ENCODE peak calls at places on chromosomes 5 and 9, in ten cellular contexts. One of them, this sample, is unnamed.

GRCh38 chr5:94276751-94277150 is 341.7 kb downstream of the KIAA0825 start:
- ATAC-seq in lung: no peak
- ATAC-seq in upper lobe of right lung: peak; percentile 39
- ATAC-seq in HCT116: no peak
- ATAC-seq in Panc1: no peak
- ATAC-seq in HepG2: no peak
- ATAC-seq in K562: no peak
- ATAC-seq in IMR-90: no peak
- ATAC-seq in heart right ventricle: no peak
- ATAC-seq in psoas muscle: no peak
- ATAC-seq in this sample: no peak

GRCh38 chr5:68268363-68269130 is 53.0 kb downstream of the PIK3R1 start:
- ATAC-seq in heart right ventricle: no peak
- ATAC-seq in K562: no peak
- ATAC-seq in upper lobe of right lung: no peak
- ATAC-seq in HCT116: no peak
- ATAC-seq in HepG2: no peak
- ATAC-seq in psoas muscle: no peak
- ATAC-seq in lung: no peak
- ATAC-seq in IMR-90: no peak
- ATAC-seq in Panc1: no peak
- ATAC-seq in this sample: no peak

GRCh38 chr5:65546141-65546540 is 16.8 kb downstream of the CENPK start:
- ATAC-seq in Panc1: no peak
- ATAC-seq in lung: no peak
- ATAC-seq in IMR-90: no peak
- ATAC-seq in HCT116: no peak
- ATAC-seq in upper lobe of right lung: no peak
- ATAC-seq in HepG2: no peak
- ATAC-seq in heart right ventricle: no peak
- ATAC-seq in K562: no peak
- ATAC-seq in psoas muscle: no peak
- ATAC-seq in this sample: no peak

GRCh38 chr5:135567661-135568060 is 11.1 kb downstream of the CXCL14 start:
- ATAC-seq in IMR-90: peak; percentile 83
- ATAC-seq in heart right ventricle: no peak
- ATAC-seq in psoas muscle: no peak
- ATAC-seq in HCT116: no peak
- ATAC-seq in HepG2: no peak
- ATAC-seq in lung: no peak
- ATAC-seq in K562: no peak
- ATAC-seq in Panc1: no peak
- ATAC-seq in upper lobe of right lung: no peak
- ATAC-seq in this sample: no peak

GRCh38 chr5:75325242-75325641 is 11.8 kb upstream of the HMGCR start:
- ATAC-seq in heart right ventricle: no peak
- ATAC-seq in HepG2: peak; percentile 81
- ATAC-seq in Panc1: no peak
- ATAC-seq in IMR-90: no peak
- ATAC-seq in HCT116: no peak
- ATAC-seq in psoas muscle: no peak
- ATAC-seq in upper lobe of right lung: no peak
- ATAC-seq in lung: no peak
- ATAC-seq in K562: no peak
- ATAC-seq in this sample: no peak

GRCh38 chr9:10858817-10859216 is 246.0 kb upstream of the PTPRD start:
- ATAC-seq in psoas muscle: no peak
- ATAC-seq in lung: no peak
- ATAC-seq in HepG2: no peak
- ATAC-seq in Panc1: no peak
- ATAC-seq in heart right ventricle: no peak
- ATAC-seq in K562: no peak
- ATAC-seq in IMR-90: no peak
- ATAC-seq in upper lobe of right lung: no peak
- ATAC-seq in HCT116: no peak
- ATAC-seq in this sample: no peak

GRCh38 chr5:163460562-163461176 is at the start of gene HMMR:
- ATAC-seq in heart right ventricle: no peak
- ATAC-seq in K562: peak; percentile 6
- ATAC-seq in upper lobe of right lung: no peak
- ATAC-seq in IMR-90: no peak
- ATAC-seq in psoas muscle: no peak
- ATAC-seq in HepG2: peak; percentile 12
- ATAC-seq in HCT116: peak; percentile 15
- ATAC-seq in lung: no peak
- ATAC-seq in Panc1: peak; percentile 39
- ATAC-seq in this sample: no peak

GRCh38 chr5:115424030-115424429 is 120.5 kb downstream of the FEM1C start:
- ATAC-seq in K562: no peak
- ATAC-seq in psoas muscle: peak; percentile 36
- ATAC-seq in heart right ventricle: peak; percentile 77
- ATAC-seq in IMR-90: no peak
- ATAC-seq in Panc1: no peak
- ATAC-seq in lung: no peak
- ATAC-seq in HepG2: no peak
- ATAC-seq in upper lobe of right lung: peak; percentile 70
- ATAC-seq in HCT116: no peak
- ATAC-seq in this sample: peak; percentile 21

GRCh38 chr9:32837551-32838058 is 54.3 kb downstream of the TMEM215 start:
- ATAC-seq in heart right ventricle: no peak
- ATAC-seq in HepG2: no peak
- ATAC-seq in HCT116: no peak
- ATAC-seq in K562: no peak
- ATAC-seq in Panc1: no peak
- ATAC-seq in lung: no peak
- ATAC-seq in IMR-90: no peak
- ATAC-seq in upper lobe of right lung: no peak
- ATAC-seq in psoas muscle: no peak
- ATAC-seq in this sample: no peak

GRCh38 chr5:180868960-180869359 is 7.9 kb upstream of the ZFP62 start:
- ATAC-seq in psoas muscle: peak; percentile 55
- ATAC-seq in HepG2: peak; percentile 79
- ATAC-seq in IMR-90: peak; percentile 90
- ATAC-seq in lung: peak; percentile 66
- ATAC-seq in Panc1: peak; percentile 95
- ATAC-seq in heart right ventricle: peak; percentile 55
- ATAC-seq in K562: peak; percentile 77
- ATAC-seq in upper lobe of right lung: peak; percentile 89
- ATAC-seq in HCT116: peak; percentile 96
- ATAC-seq in this sample: peak; percentile 74

GRCh38 chr9:95131023-95131943 is 186.2 kb downstream of the FANCC start:
- ATAC-seq in IMR-90: peak; percentile 79
- ATAC-seq in K562: peak; percentile 83
- ATAC-seq in psoas muscle: peak; percentile 49
- ATAC-seq in upper lobe of right lung: peak; percentile 83
- ATAC-seq in Panc1: peak; percentile 80
- ATAC-seq in lung: peak; percentile 55
- ATAC-seq in HCT116: peak; percentile 74
- ATAC-seq in HepG2: peak; percentile 68
- ATAC-seq in heart right ventricle: peak; percentile 40
- ATAC-seq in this sample: peak; percentile 57

GRCh38 chr9:20570756-20571155 is 51.5 kb downstream of the MLLT3 start:
- ATAC-seq in upper lobe of right lung: no peak
- ATAC-seq in Panc1: no peak
- ATAC-seq in lung: peak; percentile 35
- ATAC-seq in IMR-90: peak; percentile 94
- ATAC-seq in psoas muscle: no peak
- ATAC-seq in HepG2: peak; percentile 73
- ATAC-seq in K562: no peak
- ATAC-seq in HCT116: no peak
- ATAC-seq in heart right ventricle: no peak
- ATAC-seq in this sample: peak; percentile 57

DNA sequence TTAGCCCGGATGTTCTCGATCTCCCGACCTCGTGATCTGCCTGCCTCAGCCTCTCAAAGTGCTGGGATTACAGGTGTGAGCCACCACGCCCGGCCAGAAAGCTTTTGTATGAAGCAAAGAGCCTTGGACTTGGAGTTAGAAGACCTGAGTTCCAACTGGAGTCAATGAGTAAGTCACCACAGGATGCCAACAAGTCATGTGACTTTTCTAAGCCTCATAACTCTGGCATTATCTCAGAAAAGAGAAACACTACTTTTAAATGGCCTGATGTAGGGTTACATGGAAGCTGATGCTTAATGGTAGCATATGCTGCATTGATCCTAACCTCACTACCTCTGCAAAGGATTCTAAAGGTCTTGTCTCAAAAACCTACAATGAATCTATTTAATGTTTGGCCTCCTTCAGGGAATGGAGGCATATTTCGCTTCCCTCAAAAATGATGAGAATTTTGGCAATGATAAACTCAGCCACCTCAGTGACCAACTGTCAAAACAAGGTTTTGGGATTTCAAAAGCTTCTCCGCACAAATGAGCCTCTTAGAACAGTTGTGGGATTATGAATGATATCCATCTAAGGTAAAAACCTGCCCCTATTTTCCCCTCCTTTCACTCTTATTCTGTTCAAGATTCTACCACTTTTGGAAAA is 236.8 kb downstream of the ACTL7B start:
- ATAC-seq in K562: no peak
- ATAC-seq in psoas muscle: no peak
- ATAC-seq in lung: no peak
- ATAC-seq in HCT116: no peak
- ATAC-seq in IMR-90: no peak
- ATAC-seq in Panc1: no peak
- ATAC-seq in heart right ventricle: no peak
- ATAC-seq in HepG2: no peak
- ATAC-seq in upper lobe of right lung: no peak
- ATAC-seq in this sample: no peak
- H3K36me3 ChIP-seq in K562: no peaks in the 10 kb centered on the region
- H3K36me3 ChIP-seq in psoas muscle: no peaks in the 10 kb centered on the region
- H3K36me3 ChIP-seq in lung: no peaks in the 10 kb centered on the region
- H3K36me3 ChIP-seq in HCT116: no peaks in the 10 kb centered on the region
- H3K36me3 ChIP-seq in IMR-90: no peaks in the 10 kb centered on the region
- H3K36me3 ChIP-seq in Panc1: no peaks in the 10 kb centered on the region
- H3K36me3 ChIP-seq in heart right ventricle: no peaks in the 10 kb centered on the region
- H3K36me3 ChIP-seq in HepG2: no peaks in the 10 kb centered on the region
- H3K36me3 ChIP-seq in upper lobe of right lung: no peaks in the 10 kb centered on the region
- H3K36me3 ChIP-seq in this sample: no peaks in the 10 kb centered on the region

DNA sequence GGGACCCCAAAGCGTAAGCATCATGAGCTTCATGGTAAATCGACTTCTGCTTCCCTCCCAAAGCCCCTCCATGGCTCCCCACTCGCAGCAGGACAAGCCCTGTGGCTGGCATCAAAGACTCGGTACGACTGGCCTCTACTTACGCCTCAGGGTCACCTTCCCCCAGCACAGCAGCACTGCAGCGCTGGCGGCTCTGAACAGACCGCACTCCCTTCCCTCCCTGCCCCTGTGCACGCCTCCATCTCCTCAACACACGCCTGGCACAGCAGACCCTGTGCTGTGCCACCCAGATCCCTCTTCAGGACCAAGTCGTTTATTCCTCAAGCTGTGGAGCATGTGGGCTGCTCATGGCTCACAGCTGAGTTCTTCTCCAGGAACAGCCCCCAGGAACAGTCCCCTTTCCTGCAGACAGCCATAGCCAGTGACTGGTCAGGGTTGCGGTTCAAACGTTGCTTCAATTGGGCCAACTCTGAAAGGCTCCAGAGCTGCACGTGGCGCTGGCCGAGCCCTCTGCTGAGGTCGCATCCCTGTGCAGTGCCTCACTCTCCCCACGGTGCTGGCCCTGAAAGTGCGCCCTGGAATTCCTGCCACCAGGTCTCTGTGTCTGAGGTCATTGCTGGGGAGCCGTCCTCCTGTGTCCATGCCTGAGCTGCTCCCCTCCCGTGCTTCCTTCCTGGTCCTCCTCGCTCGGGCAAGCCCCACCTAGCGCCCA is 88.0 kb downstream of the ZNF354C start:
- ATAC-seq in K562: no peak
- ATAC-seq in IMR-90: no peak
- ATAC-seq in upper lobe of right lung: no peak
- ATAC-seq in heart right ventricle: no peak
- ATAC-seq in psoas muscle: no peak
- ATAC-seq in lung: no peak
- ATAC-seq in HCT116: no peak
- ATAC-seq in HepG2: peak; percentile 31
- ATAC-seq in Panc1: no peak
- ATAC-seq in this sample: no peak
- H3K4me3 ChIP-seq in K562: no peak overlapping the region
- H3K4me3 ChIP-seq in IMR-90: no peak overlapping the region
- H3K4me3 ChIP-seq in upper lobe of right lung: no peak overlapping the region
- H3K4me3 ChIP-seq in heart right ventricle: no peak overlapping the region
- H3K4me3 ChIP-seq in psoas muscle: no peak overlapping the region
- H3K4me3 ChIP-seq in lung: no peak overlapping the region
- H3K4me3 ChIP-seq in HCT116: no peak overlapping the region
- H3K4me3 ChIP-seq in HepG2: no peak overlapping the region
- H3K4me3 ChIP-seq in Panc1: no peak overlapping the region
- H3K4me3 ChIP-seq in this sample: no peak overlapping the region

DNA sequence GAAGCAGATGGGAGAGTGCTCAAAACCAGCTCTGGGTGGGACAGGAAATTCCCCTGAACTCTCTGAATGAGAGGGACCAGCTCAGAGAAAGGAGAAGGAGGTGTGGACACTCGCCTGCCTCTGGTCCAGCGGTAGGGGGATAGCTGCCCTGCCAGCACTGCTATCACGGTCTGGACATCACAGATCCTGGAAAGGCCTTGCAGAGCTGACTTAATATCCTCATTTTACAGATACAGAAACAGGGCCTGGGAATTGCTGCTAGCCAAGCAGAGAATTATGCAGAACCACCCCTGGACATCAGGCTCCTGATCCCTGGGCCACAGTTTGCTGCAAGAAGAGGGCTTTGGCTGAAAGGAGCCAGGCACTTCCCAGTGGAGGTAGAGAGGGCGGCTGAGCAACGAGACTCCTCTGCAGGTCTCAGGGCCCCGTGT is 4.8 kb downstream of the TRAF1 start:
- ATAC-seq in K562: peak; percentile 74
- ATAC-seq in IMR-90: no peak
- ATAC-seq in upper lobe of right lung: no peak
- ATAC-seq in heart right ventricle: no peak
- ATAC-seq in Panc1: no peak
- ATAC-seq in lung: no peak
- ATAC-seq in HCT116: no peak
- ATAC-seq in psoas muscle: no peak
- ATAC-seq in HepG2: peak; percentile 71
- ATAC-seq in this sample: no peak
- H3K36me3 ChIP-seq in K562: no peaks in the 10 kb centered on the region
- H3K36me3 ChIP-seq in IMR-90: no peaks in the 10 kb centered on the region
- H3K36me3 ChIP-seq in upper lobe of right lung: no peaks in the 10 kb centered on the region
- H3K36me3 ChIP-seq in heart right ventricle: no peaks in the 10 kb centered on the region
- H3K36me3 ChIP-seq in Panc1: no peaks in the 10 kb centered on the region
- H3K36me3 ChIP-seq in lung: no peaks in the 10 kb centered on the region
- H3K36me3 ChIP-seq in HCT116: no peaks in the 10 kb centered on the region
- H3K36me3 ChIP-seq in psoas muscle: peaks cover 11% of the 10 kb centered on the region
- H3K36me3 ChIP-seq in HepG2: no peaks in the 10 kb centered on the region
- H3K36me3 ChIP-seq in this sample: no peaks in the 10 kb centered on the region

DNA sequence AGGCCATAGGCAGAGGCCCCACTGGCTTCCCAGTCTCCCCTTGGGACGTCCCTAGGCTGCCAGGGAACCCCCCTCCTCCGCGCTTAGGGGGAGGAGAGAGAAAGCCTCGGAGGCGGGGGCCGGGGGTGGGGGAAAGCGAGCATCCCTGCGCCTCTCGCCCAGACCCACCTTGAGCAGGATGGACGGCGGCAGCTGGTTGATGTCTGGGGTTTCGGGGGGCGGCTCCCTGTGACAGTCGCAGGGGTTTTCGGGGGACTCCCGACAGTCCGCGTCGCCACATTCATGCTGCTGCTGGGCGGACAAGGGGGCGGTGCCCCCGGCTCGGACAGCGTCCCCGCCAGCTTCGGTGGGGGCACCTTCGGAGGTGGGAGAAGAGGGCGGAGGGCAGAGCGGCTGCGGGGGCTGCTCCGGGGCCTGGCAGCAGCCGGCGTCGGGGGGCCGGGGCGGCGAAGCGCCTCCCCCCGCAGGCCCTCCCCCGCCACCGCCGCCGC is 1.3 kb downstream of the FBXL17 start:
- ATAC-seq in HCT116: peak; percentile 18
- ATAC-seq in lung: no peak
- ATAC-seq in HepG2: peak; percentile 6
- ATAC-seq in K562: peak; percentile 7
- ATAC-seq in IMR-90: peak; percentile 6
- ATAC-seq in psoas muscle: no peak
- ATAC-seq in upper lobe of right lung: no peak
- ATAC-seq in heart right ventricle: peak; percentile 18
- ATAC-seq in Panc1: peak; percentile 20
- ATAC-seq in this sample: no peak
- H3K4me3 ChIP-seq in HCT116: peak overlapping the region; percentile 72
- H3K4me3 ChIP-seq in lung: peak overlapping the region; percentile 97
- H3K4me3 ChIP-seq in HepG2: peak overlapping the region; percentile 96
- H3K4me3 ChIP-seq in K562: peak overlapping the region; percentile 78
- H3K4me3 ChIP-seq in IMR-90: peak overlapping the region; percentile 84
- H3K4me3 ChIP-seq in psoas muscle: peak overlapping the region; percentile 96
- H3K4me3 ChIP-seq in upper lobe of right lung: peak overlapping the region; percentile 95
- H3K4me3 ChIP-seq in heart right ventricle: peak overlapping the region; percentile 93
- H3K4me3 ChIP-seq in Panc1: peak overlapping the region; percentile 79
- H3K4me3 ChIP-seq in this sample: peak overlapping the region; percentile 96

This sample was measured in gastroesophageal sphincter.